ENCODE peak calls at places on chromosomes 2 and 18, in five cellular contexts. M is A549, E is endodermal cell, Q is HCT116, W is sigmoid colon. H is an unnamed sample.

GRCh38 chr2:30275256-30275655 is 43.9 kb downstream of the LBH start:
- DNase-seq in M (no peak), E (no peak), Q (no peak), W (no peak), H (no peak)

GRCh38 chr2:7363906-7364305 is 446.7 kb downstream of the RNF144A start:
- DNase-seq in M (no peak), E (no peak), Q (no peak), W (no peak), H (no peak)

GRCh38 chr18:22846088-22846683 is 86.9 kb upstream of the RBBP8 start:
- DNase-seq in M (peak), E (no peak), Q (peak), W (no peak), H (peak)

GRCh38 chr2:199865905-199866304 is 14.9 kb upstream of the FTCDNL1 start:
- DNase-seq in M (no peak), E (no peak), Q (no peak), W (no peak), H (no peak)

GRCh38 chr2:199596549-199596948 is 138.8 kb upstream of the SATB2 start:
- DNase-seq in M (peak), E (no peak), Q (peak), W (no peak), H (no peak)

GRCh38 chr2:215428060-215428910 is 7.6 kb downstream of the FN1 start:
- DNase-seq in M (no peak), E (no peak), Q (no peak), W (no peak), H (no peak)

GRCh38 chr2:154692927-154693326 is 5.6 kb upstream of the KCNJ3 start:
- DNase-seq in M (no peak), E (no peak), Q (peak), W (no peak), H (no peak)

GRCh38 chr2:158676696-158677095 is 118.4 kb upstream of the DAPL1 start:
- DNase-seq in M (no peak), E (no peak), Q (no peak), W (no peak), H (no peak)

GRCh38 chr2:2579814-2580213 is 248.7 kb upstream of the MYT1L start:
- DNase-seq in M (no peak), E (peak), Q (no peak), W (no peak), H (no peak)

GRCh38 chr2:46460241-46460921 is 19.0 kb upstream of the TMEM247 start:
- DNase-seq in M (no peak), E (no peak), Q (no peak), W (peak), H (no peak)

GRCh38 chr2:20397811-20398447 is 47.3 kb upstream of the PUM2 start:
- DNase-seq in M (no peak), E (no peak), Q (no peak), W (peak), H (no peak)

GRCh38 chr2:189685540-189686229 is 11.2 kb downstream of the ANKAR start:
- DNase-seq in M (no peak), E (peak), Q (no peak), W (no peak), H (no peak)

GRCh38 chr2:98346259-98347236 is at the start of gene CNGA3:
- DNase-seq in M (no peak), E (peak), Q (no peak), W (no peak), H (peak)

GRCh38 chr18:76354348-76354747 is 140.7 kb downstream of the ZNF516 start:
- DNase-seq in M (no peak), E (no peak), Q (no peak), W (peak), H (no peak)

GRCh38 chr2:101502095-101502494 is 27.2 kb upstream of the RFX8 start:
- DNase-seq in M (no peak), E (no peak), Q (no peak), W (no peak), H (no peak)

GRCh38 chr2:232926448-232927040 is 56.5 kb downstream of the SNORC start:
- DNase-seq in M (no peak), E (peak), Q (no peak), W (no peak), H (no peak)

GRCh38 chr18:3468066-3468705 is 18.2 kb downstream of the TGIF1 start:
- DNase-seq in M (no peak), E (no peak), Q (no peak), W (no peak), H (no peak)

GRCh38 chr2:162327134-162327769 is 8.8 kb upstream of the IFIH1 start:
- DNase-seq in M (no peak), E (no peak), Q (no peak), W (no peak), H (no peak)

GRCh38 chr2:74695663-74696062 is 41.6 kb downstream of the SEMA4F start:
- DNase-seq in M (no peak), E (no peak), Q (no peak), W (no peak), H (no peak)

GRCh38 chr2:64482243-64482642 is 28.3 kb downstream of the LGALSL start:
- DNase-seq in M (no peak), E (no peak), Q (no peak), W (no peak), H (no peak)

GRCh38 chr2:238239552-238239871 is 326 bp downstream of the HES6 start:
- DNase-seq in M (no peak), E (no peak), Q (no peak), W (peak), H (no peak)

GRCh38 chr2:12278217-12278755 is 438.4 kb upstream of the TRIB2 start:
- DNase-seq in M (no peak), E (no peak), Q (no peak), W (no peak), H (no peak)

GRCh38 chr18:42183746-42184145 is 228.7 kb downstream of the PIK3C3 start:
- DNase-seq in M (peak), E (no peak), Q (no peak), W (no peak), H (no peak)

GRCh38 chr18:48680871-48681270 is 142.0 kb downstream of the CTIF start:
- DNase-seq in M (no peak), E (no peak), Q (no peak), W (peak), H (no peak)

GRCh38 chr18:48678237-48679115 is 139.6 kb downstream of the CTIF start:
- DNase-seq in M (no peak), E (no peak), Q (no peak), W (peak), H (no peak)

GRCh38 chr18:48676756-48677368 is 138.0 kb downstream of the CTIF start:
- DNase-seq in M (peak), E (peak), Q (no peak), W (peak), H (peak)

GRCh38 chr18:48680339-48680738 is 141.5 kb downstream of the CTIF start:
- DNase-seq in M (no peak), E (no peak), Q (no peak), W (no peak), H (no peak)

GRCh38 chr18:48679236-48679635 is 140.4 kb downstream of the CTIF start:
- DNase-seq in M (no peak), E (no peak), Q (no peak), W (no peak), H (no peak)
- TF ChIP-seq CTCF in M (no peak), E (no peak), Q (no peak), W (no peak), H (no peak)

DNA sequence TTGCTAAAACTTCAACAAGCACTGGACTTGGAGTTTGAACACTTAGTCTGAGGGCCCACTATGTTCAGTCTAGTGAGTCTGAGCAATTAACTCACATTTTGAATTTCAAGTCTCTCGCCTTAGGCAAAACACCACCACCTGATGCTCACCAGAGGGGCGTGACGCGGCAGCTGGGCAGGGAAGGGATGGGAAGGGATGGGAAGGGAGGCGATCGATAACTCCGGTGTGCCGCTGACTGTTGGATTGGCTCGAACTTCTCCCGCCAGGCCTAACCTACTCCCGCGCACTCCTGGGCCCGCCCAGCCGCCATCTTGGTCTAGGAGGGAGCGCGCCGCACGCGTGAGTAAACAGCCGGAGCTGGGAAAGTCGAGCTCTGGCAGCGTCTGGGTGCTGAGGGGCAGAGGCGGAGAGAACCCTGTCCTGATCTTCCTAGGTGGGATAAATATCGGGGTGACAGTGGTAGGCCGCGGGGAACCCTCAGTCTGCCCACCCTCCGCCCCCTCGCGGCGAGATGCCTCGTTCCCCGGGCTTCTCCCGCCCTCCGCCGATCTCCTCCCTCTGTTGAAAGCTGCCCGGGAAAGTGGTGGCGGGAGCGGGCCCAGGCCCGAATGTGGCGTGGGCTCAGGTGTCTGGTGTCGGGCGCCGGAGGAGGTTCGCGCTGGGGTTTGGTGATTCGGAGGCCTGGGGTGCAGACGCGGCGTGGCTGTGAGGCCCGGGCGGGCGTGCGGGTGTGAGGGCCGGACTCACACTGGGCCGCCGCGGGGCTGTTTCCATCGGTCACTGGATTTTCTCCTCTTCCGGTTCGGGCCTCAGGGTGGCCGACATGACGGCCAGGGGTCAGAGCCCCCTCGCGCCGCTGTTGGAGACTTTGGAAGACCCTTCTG is at the start of gene RIF1:
- DNase-seq in M (peak), E (peak), Q (peak), W (peak), H (peak)
- TF ChIP-seq CTCF in M (peak), E (peak), Q (peak), W (peak), H (peak)

GRCh38 chr18:63301458-63301857 is 18.1 kb downstream of the BCL2 start:
- DNase-seq in M (no peak), E (no peak), Q (no peak), W (no peak), H (no peak)
- TF ChIP-seq CTCF in M (no peak), E (no peak), Q (no peak), W (no peak), H (no peak)

DNA sequence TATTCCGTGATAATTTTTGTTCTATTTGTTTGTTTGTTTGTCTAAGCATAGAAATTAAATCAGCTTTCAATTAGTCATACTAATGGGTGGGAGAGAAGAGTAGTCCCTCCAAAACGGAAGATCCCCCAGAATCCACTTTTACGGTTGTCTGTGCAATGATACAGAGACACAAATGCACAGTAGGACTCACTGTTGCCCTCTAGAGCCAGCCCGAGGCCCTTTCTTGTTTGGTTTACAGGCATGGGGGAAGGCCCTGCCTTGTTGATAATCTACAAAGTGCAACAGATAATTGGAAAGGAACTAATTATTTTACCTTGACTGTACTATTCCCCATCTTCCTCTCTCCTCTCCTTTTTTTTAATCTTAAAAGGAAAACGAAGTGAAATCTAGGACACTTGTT is 121.1 kb downstream of the ACOXL start:
- DNase-seq in M (peak), E (peak), Q (peak), W (no peak), H (peak)
- TF ChIP-seq CTCF in M (peak), E (peak), Q (peak), W (no peak), H (peak)

DNA sequence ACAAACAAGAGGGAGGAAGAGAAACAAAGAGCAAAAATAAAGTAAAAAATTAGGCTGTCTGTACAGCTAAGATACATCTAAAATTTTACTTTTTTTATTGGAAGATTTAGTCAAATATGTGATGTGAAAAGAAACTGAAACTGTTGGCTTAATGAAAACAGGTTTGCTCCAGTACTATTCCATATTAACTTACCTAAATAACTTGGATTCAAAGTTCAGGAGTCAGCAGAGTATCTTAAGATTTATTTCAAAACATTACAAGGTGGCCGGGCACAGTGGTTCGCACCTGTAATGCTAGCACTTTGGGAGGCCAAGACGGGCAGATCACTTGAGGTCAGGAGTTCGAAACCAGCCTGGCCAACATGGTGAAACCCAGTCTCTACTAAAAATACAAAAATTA is 197.9 kb downstream of the PDE11A start:
- DNase-seq in M (no peak), E (no peak), Q (no peak), W (no peak), H (no peak)
- TF ChIP-seq CTCF in M (no peak), E (no peak), Q (no peak), W (no peak), H (no peak)